ENCODE peak calls at places on chromosomes 2 and 18, in five cellular contexts. F is hepatocyte, R is HCT116, W is GM23338, E is PC-3. T is an unnamed sample.

GRCh38 chr2:128498086-128498485 is 179.4 kb upstream of the HS6ST1 start:
- DNase-seq in F (no peak), R (no peak), W (no peak), E (no peak), T (no peak)

GRCh38 chr18:67597759-67598158 is 81.2 kb upstream of the DSEL start:
- DNase-seq in F (no peak), R (no peak), W (no peak), E (peak), T (no peak)

GRCh38 chr2:65103013-65103720 is 26.7 kb downstream of the RAB1A start:
- DNase-seq in F (no peak), R (no peak), W (no peak), E (peak), T (peak)

GRCh38 chr2:240584486-240585031 is 2.0 kb upstream of the CAPN10 start:
- DNase-seq in F (no peak), R (no peak), W (peak), E (peak), T (peak)

GRCh38 chr2:100865819-100866462 is 46.0 kb downstream of the NPAS2 start:
- DNase-seq in F (peak), R (no peak), W (no peak), E (peak), T (no peak)

GRCh38 chr2:16626497-16626896 is 39.1 kb downstream of the CYRIA start:
- DNase-seq in F (peak), R (no peak), W (no peak), E (no peak), T (no peak)

GRCh38 chr2:208820289-208820688 is 413.7 kb downstream of the PTH2R start:
- DNase-seq in F (peak), R (peak), W (peak), E (peak), T (peak)

GRCh38 chr2:112959109-112959591 is 18.7 kb upstream of the IL36G start:
- DNase-seq in F (peak), R (no peak), W (peak), E (peak), T (peak)

GRCh38 chr18:76256897-76257500 is 238.0 kb downstream of the ZNF516 start:
- DNase-seq in F (peak), R (peak), W (peak), E (peak), T (peak)

GRCh38 chr2:175004730-175004979 is 526 bp downstream of the CHN1 start:
- DNase-seq in F (no peak), R (no peak), W (peak), E (no peak), T (no peak)

GRCh38 chr2:240249423-240250149 is 109.1 kb upstream of the OTOS start:
- DNase-seq in F (no peak), R (no peak), W (no peak), E (no peak), T (no peak)

GRCh38 chr18:48539406-48540328 is 836 bp downstream of the CTIF start:
- DNase-seq in F (peak), R (no peak), W (peak), E (peak), T (peak)

GRCh38 chr18:52341617-52342381 is 1.8 kb downstream of the DCC start:
- DNase-seq in F (peak), R (no peak), W (peak), E (no peak), T (peak)

GRCh38 chr2:28368417-28368798 is 24.2 kb upstream of the FOSL2 start:
- DNase-seq in F (no peak), R (no peak), W (no peak), E (no peak), T (no peak)

GRCh38 chr2:45119855-45120254 is 110.6 kb upstream of the SIX2 start:
- DNase-seq in F (no peak), R (no peak), W (no peak), E (peak), T (no peak)

GRCh38 chr2:75549401-75550253 is 11.1 kb downstream of the EVA1A start:
- DNase-seq in F (no peak), R (no peak), W (no peak), E (peak), T (no peak)

GRCh38 chr2:235002198-235003095 is 50.6 kb downstream of the SH3BP4 start:
- DNase-seq in F (no peak), R (no peak), W (peak), E (peak), T (no peak)

GRCh38 chr2:56134861-56135260 is 48.9 kb upstream of the CCDC85A start:
- DNase-seq in F (no peak), R (no peak), W (no peak), E (no peak), T (no peak)

GRCh38 chr2:53610260-53610659 is 157.3 kb upstream of the CHAC2 start:
- DNase-seq in F (no peak), R (no peak), W (no peak), E (no peak), T (no peak)

GRCh38 chr2:46679761-46680160 is 200.4 kb downstream of the TMEM247 start:
- DNase-seq in F (no peak), R (no peak), W (no peak), E (no peak), T (no peak)

GRCh38 chr2:214543386-214543955 is 132.6 kb downstream of the VWC2L start:
- DNase-seq in F (no peak), R (no peak), W (no peak), E (peak), T (no peak)

GRCh38 chr2:142220901-142221300 is 90.1 kb upstream of the LRP1B start:
- DNase-seq in F (no peak), R (no peak), W (no peak), E (no peak), T (no peak)

GRCh38 chr2:105827351-105828096 is 82.8 kb downstream of the NCK2 start:
- DNase-seq in F (no peak), R (no peak), W (no peak), E (no peak), T (no peak)

GRCh38 chr2:64770137-64770780 is 116.5 kb upstream of the SERTAD2 start:
- DNase-seq in F (no peak), R (no peak), W (no peak), E (peak), T (no peak)

GRCh38 chr2:202378661-202379338 is 2.7 kb downstream of the BMPR2 start:
- DNase-seq in F (no peak), R (no peak), W (no peak), E (no peak), T (no peak)

GRCh38 chr2:26139269-26140183 is 33.4 kb upstream of the GAREM2 start:
- DNase-seq in F (no peak), R (no peak), W (no peak), E (peak), T (no peak)

GRCh38 chr2:228039752-228040534 is 141.5 kb downstream of the SPHKAP start:
- DNase-seq in F (peak), R (peak), W (peak), E (peak), T (peak)

GRCh38 chr18:27952741-27953140 is 224.2 kb downstream of the CDH2 start:
- DNase-seq in F (no peak), R (no peak), W (no peak), E (no peak), T (no peak)

GRCh38 chr2:182330451-182331325 is 96.1 kb downstream of the PDE1A start:
- DNase-seq in F (no peak), R (no peak), W (no peak), E (no peak), T (no peak)

GRCh38 chr18:59881728-59882685 is 17.8 kb upstream of the PMAIP1 start:
- DNase-seq in F (peak), R (no peak), W (no peak), E (peak), T (no peak)

GRCh38 chr2:165280356-165280755 is 41.1 kb downstream of the SCN2A start:
- DNase-seq in F (peak), R (no peak), W (no peak), E (no peak), T (no peak)

GRCh38 chr2:61889212-61889956 is 928 bp upstream of the CCT4 start:
- DNase-seq in F (peak), R (no peak), W (no peak), E (no peak), T (peak)

GRCh38 chr2:219722276-219722883 is 95.0 kb downstream of the SLC4A3 start:
- DNase-seq in F (peak), R (peak), W (no peak), E (peak), T (no peak)

GRCh38 chr2:226791056-226791486 is 8.5 kb downstream of the IRS1 start:
- DNase-seq in F (peak), R (no peak), W (peak), E (no peak), T (peak)

GRCh38 chr2:231213931-231214642 is 15.7 kb downstream of the ARMC9 start:
- DNase-seq in F (no peak), R (no peak), W (no peak), E (peak), T (no peak)

GRCh38 chr18:76553715-76554603 is 58.9 kb upstream of the ZNF516 start:
- DNase-seq in F (peak), R (no peak), W (no peak), E (peak), T (no peak)

GRCh38 chr2:74371421-74371820 is 8.7 kb downstream of the DCTN1 start:
- DNase-seq in F (no peak), R (no peak), W (no peak), E (no peak), T (no peak)

GRCh38 chr2:10812362-10813084 is at the start of gene PDIA6:
- DNase-seq in F (peak), R (peak), W (peak), E (peak), T (peak)

GRCh38 chr18:24987271-24987932 is 364.6 kb downstream of the ZNF521 start:
- DNase-seq in F (peak), R (no peak), W (peak), E (no peak), T (peak)

GRCh38 chr18:22452226-22452668 is 34.5 kb upstream of the CTAGE1 start:
- DNase-seq in F (no peak), R (no peak), W (no peak), E (no peak), T (no peak)

GRCh38 chr18:22453337-22453736 is 35.6 kb upstream of the CTAGE1 start:
- DNase-seq in F (no peak), R (no peak), W (no peak), E (no peak), T (no peak)

GRCh38 chr18:22455425-22456150 is 37.9 kb upstream of the CTAGE1 start:
- DNase-seq in F (no peak), R (no peak), W (peak), E (no peak), T (no peak)

GRCh38 chr18:22448238-22448637 is 30.5 kb upstream of the CTAGE1 start:
- DNase-seq in F (no peak), R (no peak), W (no peak), E (no peak), T (no peak)

DNA sequence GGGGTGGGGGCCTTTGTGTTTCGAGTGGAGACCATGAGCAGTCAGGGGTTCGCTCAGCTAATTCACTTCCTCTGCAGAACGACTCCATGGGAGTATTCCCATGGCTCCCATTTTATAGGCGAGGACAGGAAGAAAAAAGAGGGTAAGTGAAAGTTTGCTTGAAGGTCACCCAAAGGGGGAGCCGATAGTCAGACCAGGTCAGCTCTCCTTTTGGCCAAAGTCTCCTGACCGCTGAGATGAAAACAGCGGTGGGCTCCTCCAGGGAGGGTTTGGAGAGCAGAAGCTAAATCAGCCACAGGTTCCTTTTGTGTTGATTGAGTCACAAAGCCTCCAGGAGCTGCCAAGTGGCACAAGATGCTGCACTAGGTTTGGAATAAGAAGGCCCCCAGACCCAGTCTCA is 34.1 kb upstream of the CTAGE1 start:
- DNase-seq in F (no peak), R (no peak), W (peak), E (no peak), T (peak)
- TF ChIP-seq EZH2phosphoT487 in F (no peak), R (no peak), W (no peak), E (no peak), T (no peak)

GRCh38 chr2:217953011-217953481 is 49.7 kb downstream of the TNS1 start:
- DNase-seq in F (no peak), R (no peak), W (no peak), E (no peak), T (no peak)
- TF ChIP-seq EZH2phosphoT487 in F (no peak), R (no peak), W (no peak), E (no peak), T (no peak)

GRCh38 chr2:150135223-150135883 is 352.1 kb downstream of the RND3 start:
- DNase-seq in F (peak), R (no peak), W (no peak), E (no peak), T (no peak)

GRCh38 chr2:150136407-150136806 is 351.1 kb downstream of the RND3 start:
- DNase-seq in F (no peak), R (no peak), W (no peak), E (no peak), T (no peak)

GRCh38 chr2:150134223-150134858 is 353.1 kb downstream of the RND3 start:
- DNase-seq in F (no peak), R (no peak), W (no peak), E (no peak), T (no peak)

GRCh38 chr2:150136901-150137300 is 350.6 kb downstream of the RND3 start:
- DNase-seq in F (no peak), R (no peak), W (no peak), E (no peak), T (no peak)

GRCh38 chr2:150133623-150134022 is 353.8 kb downstream of the RND3 start:
- DNase-seq in F (peak), R (peak), W (no peak), E (peak), T (no peak)
- TF ChIP-seq EZH2phosphoT487 in F (no peak), R (no peak), W (no peak), E (no peak), T (no peak)

DNA sequence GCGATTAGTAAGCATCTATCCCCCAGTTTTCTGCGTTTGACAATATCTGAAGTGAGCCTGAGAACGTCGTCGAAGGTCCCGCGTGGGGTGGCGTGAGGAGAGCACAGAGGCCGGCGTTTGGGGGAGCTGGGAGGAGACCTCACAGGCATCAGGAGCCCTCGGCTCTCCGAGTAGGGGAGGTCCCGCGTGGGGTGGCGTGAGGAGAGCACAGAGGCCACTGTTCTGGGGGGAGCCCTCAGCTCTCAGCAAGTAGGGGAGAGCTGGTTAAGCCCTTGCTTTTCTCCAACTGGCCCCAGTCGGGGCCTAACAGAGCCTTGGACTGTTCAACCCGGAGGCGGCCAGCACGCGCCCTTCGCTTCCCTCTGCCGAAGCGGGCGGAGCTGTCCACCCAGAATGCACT is 134.3 kb downstream of the NFATC1 start:
- DNase-seq in F (no peak), R (no peak), W (no peak), E (no peak), T (no peak)
- TF ChIP-seq EZH2phosphoT487 in F (no peak), R (no peak), W (no peak), E (no peak), T (no peak)

GRCh38 chr18:32278148-32278799 is 88.4 kb downstream of the MEP1B start:
- DNase-seq in F (no peak), R (no peak), W (no peak), E (no peak), T (no peak)
- TF ChIP-seq EZH2phosphoT487 in F (no peak), R (no peak), W (no peak), E (no peak), T (no peak)

GRCh38 chr18:10168477-10168876 is 254.7 kb downstream of the VAPA start:
- DNase-seq in F (no peak), R (no peak), W (no peak), E (no peak), T (no peak)
- TF ChIP-seq EZH2phosphoT487 in F (no peak), R (no peak), W (no peak), E (no peak), T (no peak)

T was measured in neural progenitor cell.